ENCODE peak calls at places on chromosome 3, in ten cellular contexts. T is Daoy, I is germinal center, U is lung microvascular endothelial cell, L is amniotic epithelial cell, M is T-helper 9 cell, D is T-helper 1 cell, C is posterior cingulate gyrus, W is SIG-M5, K is HS-5. B is an unnamed sample.

GRCh38 chr3:15845475-15845874 is 47.7 kb upstream of the ANKRD28 start:
- DNase-seq in T (no peak), I (no peak), U (no peak), L (no peak), M (no peak), D (no peak), C (no peak), W (no peak), K (no peak), B (no peak)

GRCh38 chr3:193771736-193772135 is 178.7 kb downstream of the OPA1 start:
- DNase-seq in T (no peak), I (no peak), U (no peak), L (no peak), M (no peak), D (no peak), C (no peak), W (no peak), K (no peak), B (no peak)

GRCh38 chr3:171309906-171310359 is 150.3 kb downstream of the TNIK start:
- DNase-seq in T (peak; percentile 60), I (no peak), U (peak; percentile 15), L (peak; percentile 86), M (no peak), D (no peak), C (no peak), W (no peak), K (peak; percentile 32), B (no peak)

GRCh38 chr3:129224984-129225393 is 24.4 kb upstream of the COPG1 start:
- DNase-seq in T (peak; percentile 76), I (no peak), U (peak; percentile 60), L (peak; percentile 78), M (no peak), D (no peak), C (peak; percentile 54), W (no peak), K (no peak), B (peak; percentile 89)

GRCh38 chr3:35305406-35305805 is 333.9 kb upstream of the ARPP21 start:
- DNase-seq in T (no peak), I (no peak), U (no peak), L (no peak), M (no peak), D (no peak), C (no peak), W (no peak), K (no peak), B (no peak)

GRCh38 chr3:5563537-5564277 is 376.2 kb downstream of the EDEM1 start:
- DNase-seq in T (no peak), I (no peak), U (no peak), L (no peak), M (no peak), D (no peak), C (no peak), W (no peak), K (no peak), B (no peak)

GRCh38 chr3:129016366-129016724 is 15.2 kb downstream of the EFCC1 start:
- DNase-seq in T (no peak), I (peak; percentile 85), U (peak; percentile 29), L (no peak), M (peak; percentile 44), D (peak; percentile 52), C (peak; percentile 37), W (no peak), K (no peak), B (peak; percentile 62)

GRCh38 chr3:141111364-141112150 is 60.4 kb downstream of the SPSB4 start:
- DNase-seq in T (no peak), I (no peak), U (no peak), L (no peak), M (no peak), D (no peak), C (no peak), W (no peak), K (no peak), B (no peak)

GRCh38 chr3:52891615-52892081 is 5.7 kb downstream of the STIMATE start:
- DNase-seq in T (no peak), I (peak; percentile 34), U (no peak), L (peak; percentile 86), M (no peak), D (no peak), C (no peak), W (peak; percentile 93), K (no peak), B (peak; percentile 92)

GRCh38 chr3:68893600-68894239 is 38.6 kb downstream of the TAFA4 start:
- DNase-seq in T (peak; percentile 9), I (no peak), U (peak; percentile 44), L (peak; percentile 22), M (no peak), D (no peak), C (no peak), W (no peak), K (peak; percentile 18), B (no peak)

GRCh38 chr3:9204253-9205005 is 45.0 kb downstream of the SRGAP3 start:
- DNase-seq in T (no peak), I (no peak), U (no peak), L (no peak), M (no peak), D (no peak), C (peak; percentile 64), W (no peak), K (no peak), B (no peak)

GRCh38 chr3:162122405-162122804 is 625.8 kb downstream of the OTOL1 start:
- DNase-seq in T (no peak), I (no peak), U (no peak), L (peak; percentile 85), M (no peak), D (no peak), C (no peak), W (no peak), K (no peak), B (no peak)

GRCh38 chr3:122353215-122353614 is 28.2 kb downstream of the CSTA start:
- DNase-seq in T (no peak), I (no peak), U (no peak), L (no peak), M (no peak), D (no peak), C (no peak), W (no peak), K (no peak), B (no peak)

GRCh38 chr3:11091088-11091590 is 63.2 kb upstream of the HRH1 start:
- DNase-seq in T (no peak), I (no peak), U (peak; percentile 29), L (no peak), M (no peak), D (no peak), C (no peak), W (no peak), K (no peak), B (no peak)

GRCh38 chr3:129793947-129794318 is 99.6 kb downstream of the TMCC1 start:
- DNase-seq in T (peak; percentile 41), I (peak; percentile 18), U (peak; percentile 51), L (no peak), M (no peak), D (no peak), C (peak; percentile 15), W (no peak), K (no peak), B (peak; percentile 50)

GRCh38 chr3:150296123-150296750 is 111.9 kb upstream of the TSC22D2 start:
- DNase-seq in T (no peak), I (no peak), U (no peak), L (no peak), M (no peak), D (no peak), C (no peak), W (no peak), K (no peak), B (no peak)

GRCh38 chr3:197137741-197138140 is 108.1 kb upstream of the MELTF start:
- DNase-seq in T (peak; percentile 6), I (no peak), U (peak; percentile 10), L (no peak), M (no peak), D (no peak), C (no peak), W (no peak), K (no peak), B (no peak)